ENCODE peak calls at places on chromosomes 5 and 9, in five cellular contexts. H is iPS DF 6.9, E is tibial artery, C is Karpas-422, I is adipocyte. B is an unnamed sample.

GRCh38 chr9:4297795-4298254 is 2.0 kb downstream of the GLIS3 start:
- DNase-seq in C (peak; percentile 46), H (no peak), I (peak; percentile 88), E (peak; percentile 75), B (peak; percentile 79)

GRCh38 chr5:51382759-51383493 is at the start of gene ISL1:
- DNase-seq in C (no peak), E (no peak), H (no peak), I (peak; percentile 82), B (peak; percentile 63)

GRCh38 chr9:129437626-129438323 is 183.1 kb downstream of the C9orf50 start:
- DNase-seq in H (no peak), I (no peak), C (no peak), E (no peak), B (no peak)

GRCh38 chr5:138610468-138611294 is 35.5 kb upstream of the HSPA9 start:
- DNase-seq in C (no peak), E (no peak), H (no peak), I (no peak), B (no peak)

GRCh38 chr5:133337795-133338445 is 274.4 kb downstream of the FSTL4 start:
- DNase-seq in C (no peak), I (no peak), H (no peak), E (no peak), B (no peak)

GRCh38 chr9:125843646-125844045 is 96.5 kb downstream of the PBX3 start:
- DNase-seq in C (no peak), E (no peak), I (no peak), H (peak; percentile 7), B (no peak)

GRCh38 chr9:94758844-94759243 is 32.3 kb downstream of the AOPEP start:
- DNase-seq in I (no peak), H (no peak), C (no peak), E (no peak), B (no peak)

GRCh38 chr9:105024529-105024928 is 96.6 kb upstream of the ABCA1 start:
- DNase-seq in I (no peak), E (no peak), H (no peak), C (no peak), B (no peak)

GRCh38 chr9:134253596-134254205 is 72.6 kb upstream of the RXRA start:
- DNase-seq in I (peak; percentile 33), C (no peak), E (no peak), H (no peak), B (no peak)

GRCh38 chr9:135990468-135991429 is 29.6 kb upstream of the UBAC1 start:
- DNase-seq in I (peak; percentile 39), C (peak; percentile 85), E (no peak), H (peak; percentile 76), B (no peak)

GRCh38 chr5:87137280-87137679 is 130.4 kb upstream of the RASA1 start:
- DNase-seq in E (peak; percentile 59), H (no peak), I (no peak), C (no peak), B (peak; percentile 78)

GRCh38 chr5:89417990-89418820 is 535.2 kb upstream of the MEF2C start:
- DNase-seq in C (no peak), E (no peak), I (no peak), H (no peak), B (no peak)

GRCh38 chr9:77769246-77769645 is 121.1 kb upstream of the GNA14 start:
- DNase-seq in I (no peak), H (no peak), E (no peak), C (no peak), B (no peak)
- H3K9me3 ChIP-seq in I (no peaks in the 10 kb centered on the region), H (no peaks in the 10 kb centered on the region), E (no peaks in the 10 kb centered on the region), C (no peaks in the 10 kb centered on the region), B (no peaks in the 10 kb centered on the region)

GRCh38 chr9:118751077-118751847 is 618.0 kb downstream of the BRINP1 start:
- DNase-seq in I (no peak), H (no peak), C (no peak), E (no peak), B (no peak)

DNA sequence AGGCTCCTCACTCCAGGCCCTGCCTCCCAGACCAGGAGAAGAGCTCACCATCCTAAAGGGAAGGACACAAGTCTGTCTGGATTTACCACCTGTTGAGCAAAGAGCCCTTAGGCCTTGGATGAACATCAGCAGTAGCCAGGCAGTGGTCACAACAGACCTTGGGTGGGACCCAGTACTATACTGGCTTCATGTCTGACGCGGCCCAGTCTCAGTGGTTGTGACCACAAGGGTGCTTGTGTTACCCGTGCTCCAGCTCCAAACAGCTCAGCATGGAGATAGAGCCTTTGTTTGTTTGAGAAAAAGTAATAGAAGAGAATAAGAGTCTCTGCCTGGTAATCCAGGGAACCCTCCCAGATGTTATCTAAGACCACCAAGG is 617.4 kb downstream of the BRINP1 start:
- DNase-seq in I (no peak), C (no peak), H (no peak), E (no peak), B (no peak)
- H3K9me3 ChIP-seq in I (peaks cover 12% of the 10 kb centered on the region), C (peaks cover 11% of the 10 kb centered on the region), H (no peaks in the 10 kb centered on the region), E (no peaks in the 10 kb centered on the region), B (peaks cover 5% of the 10 kb centered on the region)

DNA sequence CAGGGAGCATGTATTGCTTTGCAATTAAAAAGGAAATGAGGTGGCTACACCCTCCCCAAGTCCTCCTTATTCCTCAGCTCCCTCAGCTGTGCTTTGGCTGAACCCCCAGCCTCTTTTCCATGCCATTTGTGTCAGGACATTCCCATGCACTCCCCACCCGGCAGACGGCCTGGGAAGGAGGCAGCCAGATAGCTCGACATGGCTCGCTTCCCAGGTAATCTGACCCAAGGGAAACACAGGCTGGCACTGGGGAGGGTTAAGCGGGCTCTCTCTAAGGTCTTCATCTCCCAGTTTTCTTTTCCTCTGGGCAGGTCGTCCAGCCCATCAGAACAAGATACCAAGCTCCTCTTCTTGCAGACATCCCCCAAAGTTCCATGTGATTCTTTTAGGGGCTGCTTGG is 31.2 kb downstream of the BTNL9 start:
- DNase-seq in I (no peak), C (no peak), H (no peak), E (no peak), B (no peak)
- H3K9me3 ChIP-seq in I (peaks cover 6% of the 10 kb centered on the region), C (no peaks in the 10 kb centered on the region), H (no peaks in the 10 kb centered on the region), E (no peaks in the 10 kb centered on the region), B (peaks cover 2% of the 10 kb centered on the region)

DNA sequence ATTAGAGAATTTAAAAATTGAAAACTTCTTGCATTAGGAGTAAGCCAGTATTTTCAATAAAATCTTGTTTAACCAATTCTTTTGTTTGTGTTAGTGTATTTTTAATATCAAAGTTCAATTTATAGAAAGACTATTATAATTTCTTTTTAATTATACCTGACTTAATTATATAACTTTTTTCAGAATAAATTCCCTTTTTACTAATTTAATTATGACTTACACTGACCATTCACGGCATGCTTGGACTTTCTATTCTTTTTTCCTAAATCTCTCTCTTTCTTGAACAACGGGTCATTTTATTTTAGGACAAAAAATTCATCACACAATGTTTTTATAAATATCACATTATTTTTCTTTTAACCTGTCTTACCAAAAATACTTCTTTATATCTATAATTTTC is 555.3 kb upstream of the PTGER4 start:
- DNase-seq in I (peak; percentile 8), C (peak; percentile 53), H (no peak), E (no peak), B (no peak)
- H3K9me3 ChIP-seq in I (peaks cover 41% of the 10 kb centered on the region), C (no peaks in the 10 kb centered on the region), H (peaks cover 3% of the 10 kb centered on the region), E (no peaks in the 10 kb centered on the region), B (peaks cover 2% of the 10 kb centered on the region)